ENCODE peak calls at places on chromosomes 1 and 21, in five cellular contexts. E, I, K, D and O are unnamed samples.

GRCh38 chr1:55224729-55225128 is 9.6 kb upstream of the USP24 start:
- DNase-seq in E (no peak), I (no peak), K (no peak), D (no peak), O (no peak)

GRCh38 chr1:220189750-220190347 is 82.4 kb downstream of the RAB3GAP2 start:
- DNase-seq in E (no peak), I (no peak), K (no peak), D (no peak), O (no peak)

GRCh38 chr1:235004840-235005391 is 123.7 kb downstream of the TOMM20 start:
- DNase-seq in E (no peak), I (no peak), K (no peak), D (peak), O (no peak)

GRCh38 chr1:109944541-109944940 is 33.9 kb downstream of the CSF1 start:
- DNase-seq in E (no peak), I (no peak), K (no peak), D (no peak), O (no peak)

GRCh38 chr1:25834894-25835293 is 15.1 kb downstream of the MTFR1L start:
- DNase-seq in E (no peak), I (no peak), K (no peak), D (no peak), O (no peak)

GRCh38 chr1:175481126-175482071 is 262.0 kb downstream of the TNR start:
- DNase-seq in E (no peak), I (no peak), K (no peak), D (no peak), O (no peak)

GRCh38 chr1:211287218-211287617 is 28.1 kb downstream of the RCOR3 start:
- DNase-seq in E (no peak), I (no peak), K (no peak), D (no peak), O (no peak)

GRCh38 chr1:63772201-63772600 is 1.6 kb upstream of the ROR1 start:
- DNase-seq in E (no peak), I (no peak), K (no peak), D (no peak), O (no peak)

GRCh38 chr1:47710075-47711071 is 272.5 kb downstream of the FOXD2 start:
- DNase-seq in E (peak), I (peak), K (no peak), D (peak), O (peak)

GRCh38 chr1:155173478-155174333 is at the start of gene TRIM46:
- DNase-seq in E (peak), I (no peak), K (peak), D (peak), O (peak)

GRCh38 chr1:108537976-108538375 is 21.9 kb upstream of the EEIG2 start:
- DNase-seq in E (no peak), I (no peak), K (no peak), D (no peak), O (no peak)

GRCh38 chr1:43530483-43531452 is at the start of gene PTPRF:
- DNase-seq in E (peak), I (peak), K (no peak), D (no peak), O (peak)

GRCh38 chr1:42845866-42846256 is 552 bp upstream of the ZNF691 start:
- DNase-seq in E (no peak), I (no peak), K (no peak), D (no peak), O (no peak)

GRCh38 chr1:27388337-27389005 is 4.0 kb upstream of the GPR3 start:
- DNase-seq in E (peak), I (peak), K (peak), D (peak), O (peak)

GRCh38 chr1:234478481-234479309 is at the start of gene TARBP1:
- DNase-seq in E (peak), I (peak), K (peak), D (peak), O (peak)

GRCh38 chr1:147214842-147215539 is 10.1 kb downstream of the FMO5 start:
- DNase-seq in E (no peak), I (no peak), K (no peak), D (no peak), O (no peak)

GRCh38 chr1:151475175-151475574 is 15.9 kb upstream of the POGZ start:
- DNase-seq in E (peak), I (no peak), K (no peak), D (no peak), O (peak)

GRCh38 chr1:218459878-218460277 is 114.7 kb downstream of the TGFB2 start:
- DNase-seq in E (no peak), I (no peak), K (no peak), D (no peak), O (no peak)

GRCh38 chr1:181397841-181398240 is 85.5 kb upstream of the CACNA1E start:
- DNase-seq in E (no peak), I (no peak), K (no peak), D (no peak), O (peak)

GRCh38 chr21:42392731-42393442 is 3.0 kb downstream of the TMPRSS3 start:
- DNase-seq in E (no peak), I (no peak), K (no peak), D (peak), O (peak)

GRCh38 chr1:60280256-60280655 is 206.7 kb upstream of the C1orf87 start:
- DNase-seq in E (no peak), I (no peak), K (no peak), D (no peak), O (no peak)